ENCODE peak calls at places on chromosomes 7 and 10, in eight cellular contexts. One of them, this sample, is unnamed.

GRCh38 chr7:140273417-140273816 is 96.6 kb upstream of the KDM7A start:
- DNase-seq in iris pigment epithelial cell: no peak
- DNase-seq in endothelial cell: no peak
- DNase-seq in ureter: no peak
- DNase-seq in fibroblast of the aortic adventitia: no peak
- DNase-seq in COR-L47: no peak
- DNase-seq in naive B cell: no peak
- DNase-seq in esophagus squamous epithelium: no peak
- DNase-seq in this sample: no peak

GRCh38 chr10:131865223-131865917 is 35.4 kb upstream of the PPP2R2D start:
- DNase-seq in fibroblast of the aortic adventitia: no peak
- DNase-seq in COR-L47: no peak
- DNase-seq in iris pigment epithelial cell: no peak
- DNase-seq in esophagus squamous epithelium: no peak
- DNase-seq in endothelial cell: no peak
- DNase-seq in ureter: no peak
- DNase-seq in naive B cell: no peak
- DNase-seq in this sample: no peak

GRCh38 chr10:21525367-21526183 is at the start of gene SKIDA1:
- DNase-seq in ureter: peak; percentile 91
- DNase-seq in COR-L47: peak; percentile 83
- DNase-seq in iris pigment epithelial cell: peak; percentile 91
- DNase-seq in naive B cell: peak; percentile 24
- DNase-seq in endothelial cell: peak; percentile 87
- DNase-seq in esophagus squamous epithelium: no peak
- DNase-seq in fibroblast of the aortic adventitia: peak; percentile 81
- DNase-seq in this sample: peak; percentile 65

GRCh38 chr10:7409732-7410168 is 1.1 kb downstream of the SFMBT2 start:
- DNase-seq in endothelial cell: peak; percentile 15
- DNase-seq in COR-L47: no peak
- DNase-seq in esophagus squamous epithelium: no peak
- DNase-seq in naive B cell: no peak
- DNase-seq in iris pigment epithelial cell: no peak
- DNase-seq in fibroblast of the aortic adventitia: no peak
- DNase-seq in ureter: no peak
- DNase-seq in this sample: no peak

GRCh38 chr7:2986561-2986960 is 57.1 kb downstream of the CARD11 start:
- DNase-seq in ureter: no peak
- DNase-seq in naive B cell: no peak
- DNase-seq in esophagus squamous epithelium: no peak
- DNase-seq in iris pigment epithelial cell: no peak
- DNase-seq in endothelial cell: no peak
- DNase-seq in fibroblast of the aortic adventitia: no peak
- DNase-seq in COR-L47: no peak
- DNase-seq in this sample: no peak

GRCh38 chr10:77526861-77527617 is 110.6 kb downstream of the KCNMA1 start:
- DNase-seq in endothelial cell: no peak
- DNase-seq in COR-L47: no peak
- DNase-seq in esophagus squamous epithelium: no peak
- DNase-seq in ureter: no peak
- DNase-seq in iris pigment epithelial cell: peak; percentile 10
- DNase-seq in fibroblast of the aortic adventitia: no peak
- DNase-seq in naive B cell: no peak
- DNase-seq in this sample: peak; percentile 53

GRCh38 chr10:48286356-48286755 is 11.9 kb upstream of the FRMPD2 start:
- DNase-seq in fibroblast of the aortic adventitia: no peak
- DNase-seq in naive B cell: no peak
- DNase-seq in iris pigment epithelial cell: no peak
- DNase-seq in ureter: no peak
- DNase-seq in COR-L47: no peak
- DNase-seq in endothelial cell: no peak
- DNase-seq in esophagus squamous epithelium: no peak
- DNase-seq in this sample: no peak

GRCh38 chr7:28627263-28627653 is 214.9 kb downstream of the CREB5 start:
- DNase-seq in fibroblast of the aortic adventitia: peak; percentile 88
- DNase-seq in iris pigment epithelial cell: peak; percentile 22
- DNase-seq in esophagus squamous epithelium: no peak
- DNase-seq in COR-L47: no peak
- DNase-seq in ureter: no peak
- DNase-seq in naive B cell: no peak
- DNase-seq in endothelial cell: no peak
- DNase-seq in this sample: no peak

GRCh38 chr10:133205146-133205545 is 24.9 kb upstream of the UTF1 start:
- DNase-seq in ureter: no peak
- DNase-seq in iris pigment epithelial cell: no peak
- DNase-seq in COR-L47: no peak
- DNase-seq in esophagus squamous epithelium: no peak
- DNase-seq in fibroblast of the aortic adventitia: no peak
- DNase-seq in endothelial cell: no peak
- DNase-seq in naive B cell: no peak
- DNase-seq in this sample: no peak

GRCh38 chr7:121049028-121049791 is 60.7 kb downstream of the CPED1 start:
- DNase-seq in ureter: no peak
- DNase-seq in esophagus squamous epithelium: no peak
- DNase-seq in endothelial cell: no peak
- DNase-seq in fibroblast of the aortic adventitia: peak; percentile 14
- DNase-seq in naive B cell: no peak
- DNase-seq in iris pigment epithelial cell: no peak
- DNase-seq in COR-L47: no peak
- DNase-seq in this sample: peak; percentile 16

GRCh38 chr10:33139191-33139646 is 181.2 kb upstream of the ITGB1 start:
- DNase-seq in endothelial cell: no peak
- DNase-seq in iris pigment epithelial cell: no peak
- DNase-seq in naive B cell: no peak
- DNase-seq in esophagus squamous epithelium: no peak
- DNase-seq in fibroblast of the aortic adventitia: no peak
- DNase-seq in COR-L47: no peak
- DNase-seq in ureter: no peak
- DNase-seq in this sample: no peak

GRCh38 chr7:112550468-112551060 is 69.8 kb downstream of the LSMEM1 start:
- DNase-seq in fibroblast of the aortic adventitia: peak; percentile 83
- DNase-seq in naive B cell: peak; percentile 47
- DNase-seq in iris pigment epithelial cell: peak; percentile 67
- DNase-seq in ureter: peak; percentile 45
- DNase-seq in esophagus squamous epithelium: no peak
- DNase-seq in COR-L47: peak; percentile 42
- DNase-seq in endothelial cell: peak; percentile 50
- DNase-seq in this sample: peak; percentile 82

GRCh38 chr10:109966961-109967738 is 40.6 kb upstream of the ADD3 start:
- DNase-seq in naive B cell: no peak
- DNase-seq in endothelial cell: peak; percentile 38
- DNase-seq in fibroblast of the aortic adventitia: peak; percentile 78
- DNase-seq in ureter: no peak
- DNase-seq in esophagus squamous epithelium: no peak
- DNase-seq in iris pigment epithelial cell: peak; percentile 72
- DNase-seq in COR-L47: no peak
- DNase-seq in this sample: peak; percentile 56

GRCh38 chr7:44977304-44977858 is 1.4 kb downstream of the MYO1G start:
- DNase-seq in ureter: no peak
- DNase-seq in esophagus squamous epithelium: no peak
- DNase-seq in fibroblast of the aortic adventitia: no peak
- DNase-seq in naive B cell: peak; percentile 56
- DNase-seq in COR-L47: no peak
- DNase-seq in endothelial cell: no peak
- DNase-seq in iris pigment epithelial cell: no peak
- DNase-seq in this sample: no peak

GRCh38 chr10:77926566-77927342 is at the start of gene DLG5:
- DNase-seq in endothelial cell: peak; percentile 50
- DNase-seq in COR-L47: no peak
- DNase-seq in iris pigment epithelial cell: peak; percentile 61
- DNase-seq in ureter: peak; percentile 79
- DNase-seq in naive B cell: no peak
- DNase-seq in esophagus squamous epithelium: no peak
- DNase-seq in fibroblast of the aortic adventitia: peak; percentile 55
- DNase-seq in this sample: peak; percentile 89

GRCh38 chr10:70891636-70892035 is 3.3 kb upstream of the PCBD1 start:
- DNase-seq in iris pigment epithelial cell: no peak
- DNase-seq in ureter: no peak
- DNase-seq in endothelial cell: no peak
- DNase-seq in esophagus squamous epithelium: no peak
- DNase-seq in fibroblast of the aortic adventitia: peak; percentile 56
- DNase-seq in COR-L47: no peak
- DNase-seq in naive B cell: no peak
- DNase-seq in this sample: peak; percentile 23

GRCh38 chr10:103197177-103197576 is 4.1 kb upstream of the NT5C2 start:
- DNase-seq in endothelial cell: no peak
- DNase-seq in ureter: peak; percentile 50
- DNase-seq in COR-L47: no peak
- DNase-seq in iris pigment epithelial cell: peak; percentile 86
- DNase-seq in fibroblast of the aortic adventitia: peak; percentile 67
- DNase-seq in naive B cell: no peak
- DNase-seq in esophagus squamous epithelium: no peak
- DNase-seq in this sample: peak; percentile 37

GRCh38 chr7:1505731-1506550 is 1.8 kb upstream of the INTS1 start:
- DNase-seq in esophagus squamous epithelium: no peak
- DNase-seq in COR-L47: no peak
- DNase-seq in iris pigment epithelial cell: no peak
- DNase-seq in naive B cell: peak; percentile 33
- DNase-seq in endothelial cell: no peak
- DNase-seq in ureter: no peak
- DNase-seq in fibroblast of the aortic adventitia: no peak
- DNase-seq in this sample: peak; percentile 11

GRCh38 chr7:151051108-151051507 is 2.8 kb downstream of the ASIC3 start:
- DNase-seq in esophagus squamous epithelium: no peak
- DNase-seq in ureter: peak; percentile 64
- DNase-seq in iris pigment epithelial cell: peak; percentile 79
- DNase-seq in COR-L47: no peak
- DNase-seq in fibroblast of the aortic adventitia: peak; percentile 65
- DNase-seq in naive B cell: peak; percentile 35
- DNase-seq in endothelial cell: peak; percentile 88
- DNase-seq in this sample: no peak